ENCODE peak calls at places on chromosome 3, in five cellular contexts. X is GM04504; F is activated CD8-positive, alpha-beta memory T cell treated with anti-CD3 and anti-CD28 coated beads, Interleukin-2, amount 10 ng/mL, durations not matched to agents 7 days and 5 days; U is bronchial epithelial cell; G is pulmonary artery endothelial cell. K is an unnamed sample.

GRCh38 chr3:105402287-105402801 is 35.6 kb downstream of the ALCAM start:
- DNase-seq in U (peak; percentile 97), G (no peak), F (no peak), X (no peak), K (no peak)

GRCh38 chr3:52171577-52172261 is 17.5 kb upstream of the POC1A start:
- DNase-seq in F (no peak), X (no peak), G (no peak), U (peak; percentile 75), K (peak; percentile 59)

GRCh38 chr3:180179562-180179961 is 142.8 kb upstream of the PEX5L start:
- DNase-seq in U (no peak), F (no peak), X (no peak), G (no peak), K (no peak)

GRCh38 chr3:173253471-173253870 is 112.4 kb upstream of the SPATA16 start:
- DNase-seq in X (no peak), U (no peak), F (no peak), G (no peak), K (no peak)

GRCh38 chr3:181487236-181487978 is 224.3 kb upstream of the SOX2 start:
- DNase-seq in F (no peak), U (peak; percentile 9), X (no peak), G (no peak), K (no peak)

GRCh38 chr3:45179163-45179562 is 33.0 kb upstream of the CDCP1 start:
- DNase-seq in X (no peak), U (no peak), G (no peak), F (no peak), K (no peak)

GRCh38 chr3:122960652-122961051 is 66.9 kb downstream of the SEMA5B start:
- DNase-seq in F (no peak), U (no peak), X (no peak), G (no peak), K (no peak)

GRCh38 chr3:50243552-50243895 is 7.5 kb downstream of the GNAI2 start:
- DNase-seq in U (no peak), X (no peak), F (no peak), G (no peak), K (no peak)

GRCh38 chr3:54533856-54534255 is 394.0 kb downstream of the LRTM1 start:
- DNase-seq in F (no peak), X (no peak), G (no peak), U (no peak), K (no peak)

GRCh38 chr3:30470566-30470965 is 135.8 kb upstream of the TGFBR2 start:
- DNase-seq in F (no peak), G (no peak), U (no peak), X (no peak), K (peak; percentile 29)

GRCh38 chr3:173993299-173993698 is 595.8 kb downstream of the NLGN1 start:
- DNase-seq in X (peak; percentile 66), U (peak; percentile 41), G (peak; percentile 41), F (no peak), K (peak; percentile 76)

GRCh38 chr3:134795776-134796312 is 784 bp downstream of the EPHB1 start:
- DNase-seq in X (no peak), F (no peak), U (no peak), G (no peak), K (peak; percentile 57)